ENCODE peak calls at places on chromosome 6, in ten cellular contexts. N is cardiac fibroblast, R is tibial artery, J is heart right ventricle, H is pancreas, D is spleen, G is left lung, C is HCT116, U is left ventricle myocardium inferior, O is hepatocyte. V is an unnamed sample.

GRCh38 chr6:19035454-19035853 is 648.3 kb downstream of the RNF144B start:
- DNase-seq in N (peak; percentile 21), R (no peak), J (no peak), H (no peak), D (no peak), G (no peak), C (no peak), U (no peak), O (no peak), V (no peak)

GRCh38 chr6:154683756-154684523 is 49.3 kb upstream of the SCAF8 start:
- DNase-seq in N (peak; percentile 56), R (no peak), J (no peak), H (no peak), D (no peak), G (no peak), C (no peak), U (no peak), O (no peak), V (no peak)

GRCh38 chr6:85490516-85491248 is 40.8 kb downstream of the NT5E start:
- DNase-seq in N (peak; percentile 31), R (no peak), J (no peak), H (no peak), D (no peak), G (no peak), C (peak; percentile 66), U (no peak), O (no peak), V (no peak)

GRCh38 chr6:36263390-36263789 is 6.5 kb upstream of the PNPLA1 start:
- DNase-seq in N (no peak), R (no peak), J (no peak), H (no peak), D (no peak), G (no peak), C (no peak), U (no peak), O (no peak), V (no peak)

GRCh38 chr6:17193376-17193775 is 87.8 kb upstream of the RBM24 start:
- DNase-seq in N (peak; percentile 41), R (no peak), J (no peak), H (no peak), D (no peak), G (no peak), C (no peak), U (no peak), O (no peak), V (no peak)

GRCh38 chr6:124982669-124983068 is 20.4 kb downstream of the RNF217 start:
- DNase-seq in N (no peak), R (no peak), J (no peak), H (no peak), D (no peak), G (no peak), C (no peak), U (no peak), O (no peak), V (no peak)

GRCh38 chr6:36737043-36737785 is 39.6 kb downstream of the RAB44 start:
- DNase-seq in N (no peak), R (no peak), J (no peak), H (no peak), D (no peak), G (no peak), C (no peak), U (no peak), O (no peak), V (no peak)

GRCh38 chr6:3456794-3457709 is at the start of gene SLC22A23:
- DNase-seq in N (peak; percentile 28), R (peak; percentile 76), J (peak; percentile 76), H (peak; percentile 88), D (peak; percentile 87), G (peak; percentile 77), C (peak; percentile 46), U (peak; percentile 65), O (peak; percentile 87), V (peak; percentile 83)

GRCh38 chr6:51678905-51679620 is 408.4 kb downstream of the PKHD1 start:
- DNase-seq in N (no peak), R (no peak), J (no peak), H (peak; percentile 22), D (no peak), G (no peak), C (no peak), U (no peak), O (no peak), V (no peak)

GRCh38 chr6:51675020-51675419 is 412.4 kb downstream of the PKHD1 start:
- DNase-seq in N (no peak), R (no peak), J (no peak), H (no peak), D (no peak), G (no peak), C (no peak), U (no peak), O (no peak), V (no peak)

GRCh38 chr6:51678274-51678673 is 409.1 kb downstream of the PKHD1 start:
- DNase-seq in N (no peak), R (no peak), J (no peak), H (no peak), D (no peak), G (no peak), C (no peak), U (no peak), O (no peak), V (no peak)

DNA sequence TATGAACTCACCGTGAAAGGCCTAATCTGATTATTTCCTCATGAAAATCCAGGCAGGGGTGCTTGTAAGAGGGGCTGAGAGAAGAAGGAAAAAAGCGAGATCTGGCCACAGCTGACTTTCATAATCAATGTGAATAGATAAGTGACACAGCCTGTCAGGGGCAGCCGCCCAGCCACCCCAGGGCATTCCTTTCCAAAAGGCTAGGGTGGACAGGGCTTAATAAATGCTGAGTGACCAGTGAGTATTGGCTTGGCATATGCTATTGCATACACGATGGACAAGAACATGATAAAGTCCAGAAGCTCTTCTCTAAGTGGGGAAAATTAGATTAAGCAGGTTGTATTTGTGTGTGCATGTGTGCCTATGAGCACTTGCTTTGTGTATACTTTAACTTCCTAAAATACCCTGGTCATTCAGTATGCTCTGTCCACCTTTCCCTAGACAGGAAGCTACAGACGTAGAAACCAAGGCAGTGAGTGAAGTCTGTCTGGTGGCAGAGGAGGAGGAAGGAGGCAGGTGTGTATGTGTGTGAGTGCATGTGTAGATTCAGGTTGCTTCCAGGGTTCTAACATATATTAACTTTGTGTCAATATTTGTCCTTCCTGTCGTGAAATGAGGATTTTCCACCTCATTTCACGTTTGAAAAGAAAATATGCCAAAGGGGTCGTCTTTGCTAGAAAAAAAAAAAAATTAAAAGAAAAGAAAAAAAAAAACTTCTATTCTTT is 411.7 kb downstream of the PKHD1 start:
- DNase-seq in N (no peak), R (no peak), J (no peak), H (no peak), D (no peak), G (no peak), C (no peak), U (no peak), O (no peak), V (no peak)
- H3K4me3 ChIP-seq in N (no peak overlapping the region), R (no peak overlapping the region), J (no peak overlapping the region), H (no peak overlapping the region), D (no peak overlapping the region), G (no peak overlapping the region), C (no peak overlapping the region), U (no peak overlapping the region), O (no peak overlapping the region), V (no peak overlapping the region)

GRCh38 chr6:145897552-145897951 is 66.6 kb downstream of the SHPRH start:
- DNase-seq in N (no peak), R (no peak), J (no peak), H (no peak), D (no peak), G (no peak), C (no peak), U (no peak), O (no peak), V (no peak)

GRCh38 chr6:145892026-145892425 is 72.1 kb downstream of the SHPRH start:
- DNase-seq in N (no peak), R (no peak), J (no peak), H (no peak), D (no peak), G (no peak), C (no peak), U (no peak), O (no peak), V (no peak)

GRCh38 chr6:145898376-145898775 is 65.8 kb downstream of the SHPRH start:
- DNase-seq in N (no peak), R (no peak), J (no peak), H (no peak), D (no peak), G (no peak), C (no peak), U (no peak), O (no peak), V (no peak)

GRCh38 chr6:145893586-145893985 is 70.6 kb downstream of the SHPRH start:
- DNase-seq in N (no peak), R (no peak), J (no peak), H (no peak), D (no peak), G (no peak), C (no peak), U (no peak), O (no peak), V (no peak)

DNA sequence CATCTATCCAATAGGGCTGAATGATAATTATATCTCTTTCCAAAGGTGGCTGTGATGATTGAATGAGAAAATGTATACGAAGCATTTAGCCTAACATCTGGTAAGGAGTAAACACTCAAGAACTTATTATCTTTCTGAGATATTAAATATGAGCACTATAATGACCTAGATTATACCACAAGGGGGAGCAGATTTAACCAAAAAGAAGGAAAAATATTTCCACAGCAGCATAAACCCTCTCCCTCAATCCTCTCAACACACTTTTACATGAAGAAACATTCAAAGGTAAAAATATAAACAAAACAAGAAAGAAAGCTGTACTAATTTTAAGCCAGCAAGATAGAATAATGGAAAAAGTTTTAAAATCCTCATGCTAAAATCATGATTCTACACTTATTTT is 68.4 kb downstream of the SHPRH start:
- DNase-seq in N (peak; percentile 31), R (no peak), J (no peak), H (no peak), D (no peak), G (no peak), C (no peak), U (no peak), O (no peak), V (no peak)
- TF ChIP-seq CTCF in N (peak; percentile 41), R (no peak), J (no peak), H (no peak), D (no peak), G (no peak), C (no peak), U (no peak), O (peak; percentile 16), V (no peak)

GRCh38 chr6:151805286-151805840 is 2.1 kb upstream of the ESR1 start:
- DNase-seq in N (no peak), R (peak; percentile 77), J (peak; percentile 26), H (no peak), D (no peak), G (no peak), C (no peak), U (peak; percentile 16), O (no peak), V (peak; percentile 30)

GRCh38 chr6:151806757-151807512 is 547 bp upstream of the ESR1 start:
- DNase-seq in N (peak; percentile 9), R (no peak), J (no peak), H (no peak), D (no peak), G (no peak), C (no peak), U (no peak), O (peak; percentile 5), V (no peak)

GRCh38 chr6:151804585-151805285 is 2.7 kb upstream of the ESR1 start:
- DNase-seq in N (no peak), R (no peak), J (no peak), H (no peak), D (no peak), G (no peak), C (no peak), U (no peak), O (no peak), V (no peak)

GRCh38 chr6:151808331-151809241 is 1.1 kb downstream of the ESR1 start:
- DNase-seq in N (no peak), R (peak; percentile 74), J (no peak), H (no peak), D (no peak), G (no peak), C (no peak), U (no peak), O (no peak), V (peak; percentile 43)

DNA sequence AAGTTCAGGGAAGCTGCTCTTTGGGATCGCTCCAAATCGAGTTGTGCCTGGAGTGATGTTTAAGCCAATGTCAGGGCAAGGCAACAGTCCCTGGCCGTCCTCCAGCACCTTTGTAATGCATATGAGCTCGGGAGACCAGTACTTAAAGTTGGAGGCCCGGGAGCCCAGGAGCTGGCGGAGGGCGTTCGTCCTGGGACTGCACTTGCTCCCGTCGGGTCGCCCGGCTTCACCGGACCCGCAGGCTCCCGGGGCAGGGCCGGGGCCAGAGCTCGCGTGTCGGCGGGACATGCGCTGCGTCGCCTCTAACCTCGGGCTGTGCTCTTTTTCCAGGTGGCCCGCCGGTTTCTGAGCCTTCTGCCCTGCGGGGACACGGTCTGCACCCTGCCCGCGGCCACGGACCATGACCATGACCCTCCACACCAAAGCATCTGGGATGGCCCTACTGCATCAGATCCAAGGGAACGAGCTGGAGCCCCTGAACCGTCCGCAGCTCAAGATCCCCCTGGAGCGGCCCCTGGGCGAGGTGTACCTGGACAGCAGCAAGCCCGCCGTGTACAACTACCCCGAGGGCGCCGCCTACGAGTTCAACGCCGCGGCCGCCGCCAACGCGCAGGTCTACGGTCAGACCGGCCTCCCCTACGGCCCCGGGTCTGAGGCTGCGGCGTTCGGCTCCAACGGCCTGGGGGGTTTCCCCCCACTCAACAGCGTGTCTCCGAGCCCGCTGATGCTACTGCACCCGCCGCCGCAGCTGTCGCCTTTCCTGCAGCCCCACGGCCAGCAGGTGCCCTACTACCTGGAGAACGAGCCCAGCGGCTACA is at the start of gene ESR1:
- DNase-seq in N (peak; percentile 35), R (peak; percentile 73), J (peak; percentile 19), H (peak; percentile 15), D (peak; percentile 76), G (no peak), C (no peak), U (peak; percentile 23), O (peak; percentile 25), V (peak; percentile 64)
- H3K4me3 ChIP-seq in N (peak within 1 kb of the TSS; percentile 15), R (peak within 1 kb of the TSS; percentile 73), J (peak within 1 kb of the TSS; percentile 45), H (peak within 1 kb of the TSS; percentile 49), D (peak within 1 kb of the TSS; percentile 56), G (peak within 1 kb of the TSS; percentile 40), C (no peak within 1 kb of the TSS), U (peak within 1 kb of the TSS; percentile 65), O (peak within 1 kb of the TSS; percentile 33), V (peak within 1 kb of the TSS; percentile 61)

DNA sequence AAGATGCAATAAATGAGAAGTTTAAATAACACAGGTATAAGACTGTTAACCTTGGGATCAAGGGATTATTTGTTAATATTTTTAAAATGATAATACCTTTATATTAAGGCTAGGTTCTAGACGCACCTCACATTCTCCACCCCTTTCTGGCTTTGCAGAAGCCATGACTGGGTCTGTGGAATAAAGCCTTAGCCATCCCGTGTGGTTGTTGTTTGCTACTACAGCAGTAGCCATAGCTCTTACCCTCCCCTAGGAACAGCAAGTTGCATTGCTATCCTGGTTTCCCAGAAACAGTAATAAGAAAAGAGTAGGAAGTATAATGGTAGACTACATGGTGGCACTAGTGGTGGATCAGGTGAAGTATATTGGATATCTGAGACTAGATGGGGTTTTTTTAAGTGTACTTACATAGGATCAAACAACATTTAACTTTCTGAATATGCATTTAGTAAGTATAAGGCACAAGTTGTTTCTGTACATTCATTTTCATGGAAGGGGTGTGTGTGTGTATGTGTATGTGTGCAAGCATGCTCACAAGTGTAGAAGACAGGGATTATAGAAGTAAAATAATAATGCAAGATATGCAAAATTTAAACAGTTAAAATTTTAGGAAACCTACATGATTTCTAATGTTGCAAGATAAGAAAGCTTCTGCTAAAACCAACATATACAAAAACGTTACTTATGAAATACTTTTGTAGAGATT is 384.2 kb downstream of the PRKN start:
- DNase-seq in N (no peak), R (no peak), J (no peak), H (no peak), D (no peak), G (no peak), C (peak; percentile 4), U (no peak), O (no peak), V (no peak)
- TF ChIP-seq CTCF in N (no peak), R (no peak), J (no peak), H (no peak), D (no peak), G (no peak), C (no peak), U (no peak), O (no peak), V (no peak)

V was measured in ovary.